ENCODE peak calls at places on chromosomes 13 and 19, in six cellular contexts. J is left lung; I is thoracic aorta; M is uterus; K is CD8-positive, alpha-beta T cell; O is pancreas. D is an unnamed sample. For H3K4me1 and H3K9me3, the result is how much of the 10 kb centered on the place peaks cover.

GRCh38 chr19:14160017-14160703 is 23.8 kb upstream of the ASF1B start:
- DNase-seq in J (no peak), I (no peak), M (no peak), K (no peak), O (no peak), D (no peak)

GRCh38 chr13:44140146-44140545 is 233.5 kb upstream of the SERP2 start:
- DNase-seq in J (no peak), I (no peak), M (no peak), K (no peak), O (no peak), D (no peak)

GRCh38 chr13:43356566-43356965 is 333.2 kb downstream of the DNAJC15 start:
- DNase-seq in J (no peak), I (no peak), M (no peak), K (no peak), O (no peak), D (no peak)

GRCh38 chr19:19201697-19202630 is 1.2 kb downstream of the NR2C2AP start:
- DNase-seq in J (no peak), I (no peak), M (no peak), K (no peak), O (no peak), D (no peak)

GRCh38 chr19:39144487-39145071 is 19.0 kb downstream of the PAK4 start:
- DNase-seq in J (no peak), I (no peak), M (no peak), K (no peak), O (no peak), D (no peak)

GRCh38 chr13:110116072-110116487 is 190.9 kb downstream of the COL4A1 start:
- DNase-seq in J (peak), I (no peak), M (peak), K (peak), O (peak), D (peak)

GRCh38 chr13:60335531-60335930 is 61.5 kb upstream of the TDRD3 start:
- DNase-seq in J (no peak), I (no peak), M (no peak), K (no peak), O (no peak), D (no peak)

GRCh38 chr13:30857636-30858035 is 48.4 kb upstream of the MEDAG start:
- DNase-seq in J (no peak), I (no peak), M (no peak), K (no peak), O (no peak), D (no peak)

GRCh38 chr13:70568571-70568970 is 460.3 kb upstream of the KLHL1 start:
- DNase-seq in J (no peak), I (no peak), M (no peak), K (no peak), O (no peak), D (no peak)

GRCh38 chr13:68748038-68748437 is 1359.6 kb upstream of the ATXN8OS start:
- DNase-seq in J (no peak), I (no peak), M (no peak), K (no peak), O (no peak), D (no peak)

GRCh38 chr19:2536461-2536860 is 60.5 kb downstream of the GADD45B start:
- DNase-seq in J (no peak), I (no peak), M (no peak), K (no peak), O (no peak), D (no peak)

GRCh38 chr13:35947315-35947714 is 183.9 kb downstream of the DCLK1 start:
- DNase-seq in J (no peak), I (no peak), M (no peak), K (no peak), O (no peak), D (no peak)

GRCh38 chr19:55688422-55689218 is 13.6 kb downstream of the EPN1 start:
- DNase-seq in J (peak), I (no peak), M (no peak), K (no peak), O (no peak), D (no peak)

GRCh38 chr19:18065173-18065495 is 21.6 kb downstream of the IL12RB1 start:
- DNase-seq in J (no peak), I (no peak), M (no peak), K (no peak), O (no peak), D (no peak)

GRCh38 chr19:10209305-10209704 is 14.6 kb upstream of the DNMT1 start:
- DNase-seq in J (no peak), I (no peak), M (no peak), K (no peak), O (no peak), D (no peak)

GRCh38 chr13:93172109-93172508 is 54.5 kb upstream of the GPC6 start:
- DNase-seq in J (no peak), I (no peak), M (no peak), K (no peak), O (no peak), D (no peak)

GRCh38 chr13:96223231-96223630 is 133.3 kb downstream of the HS6ST3 start:
- DNase-seq in J (no peak), I (no peak), M (no peak), K (no peak), O (no peak), D (peak)

GRCh38 chr19:40690699-40691420 is 409 bp upstream of the NUMBL start:
- DNase-seq in J (peak), I (peak), M (peak), K (peak), O (peak), D (peak)
- H3K4me1 ChIP-seq in J (under half), I (under half), M (under half), K (under half), O (under half), D (under half)

DNA sequence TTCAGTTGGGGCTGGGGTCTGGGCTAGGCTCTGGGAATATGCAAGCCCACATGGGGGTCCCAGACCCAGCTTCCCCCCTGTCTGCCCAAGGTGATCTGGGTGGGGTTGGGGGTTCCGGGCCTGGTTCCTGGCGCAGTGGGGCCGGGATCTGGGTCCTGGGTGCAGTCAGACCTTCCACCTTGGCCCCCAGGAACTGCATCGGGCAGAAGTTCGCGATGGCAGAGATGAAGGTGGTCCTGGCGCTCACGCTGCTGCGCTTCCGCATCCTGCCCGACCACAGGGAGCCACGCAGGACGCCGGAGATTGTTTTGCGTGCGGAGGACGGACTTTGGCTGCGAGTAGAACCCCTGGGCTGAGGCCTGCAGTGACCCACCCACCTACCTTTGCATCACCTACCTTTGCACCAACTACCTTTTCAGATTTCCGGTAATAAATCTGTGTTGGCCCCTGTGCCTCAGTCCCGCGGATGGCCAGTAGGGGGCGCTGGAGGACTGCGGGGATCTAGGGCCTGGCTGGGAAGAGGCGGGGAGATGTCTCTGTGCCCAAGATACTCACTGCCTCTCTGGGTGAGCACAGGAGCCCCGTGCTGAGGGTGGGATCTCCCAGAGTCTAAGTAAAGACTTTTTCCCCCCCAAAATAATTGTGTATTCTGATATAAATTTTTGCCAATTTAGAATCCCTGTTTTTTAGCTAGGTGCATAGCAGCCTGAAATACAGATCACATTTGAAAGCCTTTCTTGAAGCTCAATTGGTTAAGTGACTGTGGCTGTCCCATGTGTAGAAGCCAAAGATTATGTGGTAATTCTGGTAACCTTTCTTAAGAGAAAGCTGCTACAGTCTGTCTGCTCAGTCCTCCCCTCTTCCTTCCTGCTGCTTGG is 11.5 kb upstream of the CYP4F3 start:
- DNase-seq in J (peak), I (peak), M (peak), K (peak), O (peak), D (peak)
- H3K9me3 ChIP-seq in J (under half), I (under half), M (under half), K (under half), O (under half), D (under half)

GRCh38 chr13:99967498-99967883 is 4.1 kb downstream of the ZIC5 start:
- DNase-seq in J (no peak), I (no peak), M (no peak), K (no peak), O (no peak), D (no peak)
- H3K4me1 ChIP-seq in J (under half), I (under half), M (under half), K (under half), O (under half), D (under half)

GRCh38 chr19:20558571-20558970 is 7.0 kb downstream of the ZNF737 start:
- DNase-seq in J (no peak), I (no peak), M (no peak), K (no peak), O (no peak), D (no peak)
- H3K9me3 ChIP-seq in J (under half), I (half or more), M (under half), K (under half), O (under half), D (under half)

GRCh38 chr13:28641600-28641926 is 17.4 kb upstream of the POMP start:
- DNase-seq in J (no peak), I (no peak), M (no peak), K (no peak), O (no peak), D (no peak)
- H3K4me1 ChIP-seq in J (under half), I (under half), M (under half), K (under half), O (under half), D (under half)

GRCh38 chr13:18948012-18948663 is 233.5 kb downstream of the TUBA3C start:
- DNase-seq in J (no peak), I (no peak), M (no peak), K (no peak), O (no peak), D (no peak)
- H3K9me3 ChIP-seq in J (under half), I (under half), M (under half), K (under half), O (under half), D (under half)

GRCh38 chr13:33260168-33261098 is 25.1 kb downstream of the STARD13 start:
- DNase-seq in J (no peak), I (no peak), M (no peak), K (no peak), O (no peak), D (no peak)
- H3K4me1 ChIP-seq in J (half or more), I (under half), M (under half), K (under half), O (under half), D (half or more)

DNA sequence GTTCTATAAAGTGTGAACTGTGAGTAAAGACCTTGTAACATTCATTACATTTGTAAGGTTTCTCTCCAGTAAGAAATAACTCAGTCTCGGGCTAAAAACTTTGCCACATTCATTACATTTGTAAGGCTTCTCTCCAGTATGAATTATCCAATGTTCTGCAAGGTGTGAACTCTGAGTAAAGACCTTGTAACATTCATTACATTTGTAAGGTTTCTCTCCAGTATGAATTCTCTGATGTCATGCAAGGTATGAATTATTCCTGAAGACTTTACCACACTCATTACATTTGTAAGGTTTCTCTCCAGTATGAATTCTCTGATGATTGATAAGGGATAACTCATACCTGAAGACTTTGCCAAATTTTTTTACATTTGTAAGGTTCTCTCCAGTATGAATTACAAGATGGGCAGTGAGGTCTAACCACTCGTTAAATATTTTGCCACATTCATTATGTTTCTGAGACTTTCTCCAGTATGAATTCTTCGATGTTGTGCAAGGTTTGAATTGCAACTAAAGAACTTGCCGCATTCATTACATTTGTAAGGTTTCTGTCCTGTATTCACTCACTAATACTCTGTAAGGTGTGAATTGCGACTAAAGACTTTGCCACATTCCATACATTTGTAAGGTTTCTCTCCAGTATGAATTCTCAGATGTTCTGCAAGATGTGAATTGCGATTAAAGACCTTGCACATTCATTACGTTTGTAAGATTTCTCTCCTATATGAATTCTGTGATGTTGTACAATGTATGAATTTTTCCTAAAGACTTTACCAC is 21.2 kb downstream of the ZNF578 start:
- DNase-seq in J (no peak), I (no peak), M (no peak), K (no peak), O (no peak), D (no peak)
- H3K9me3 ChIP-seq in J (under half), I (half or more), M (half or more), K (half or more), O (under half), D (half or more)